ENCODE peak calls at places on chromosomes 5 and 9, in seven cellular contexts. A is naive thymus-derived CD8-positive, alpha-beta T cell; P is nephron progenitor cell; B is uterus; N is activated CD4-positive, alpha-beta T cell treated with anti-CD3 and anti-CD28 coated beads for 36 hours; F is A549; V is T-helper 9 cell. S is an unnamed sample.

GRCh38 chr9:134968011-134968822 is 50.5 kb upstream of the FCN1 start:
- DNase-seq in A (no peak), P (peak), B (no peak), N (no peak), F (no peak), V (no peak), S (no peak)

GRCh38 chr5:121055586-121055985 is 591.5 kb downstream of the PRR16 start:
- DNase-seq in A (no peak), P (no peak), B (no peak), N (no peak), F (no peak), V (no peak), S (no peak)

GRCh38 chr9:130112244-130113151 is 58.8 kb downstream of the GPR107 start:
- DNase-seq in A (no peak), P (no peak), B (no peak), N (no peak), F (no peak), V (no peak), S (no peak)

GRCh38 chr9:89374176-89374575 is 55.9 kb downstream of the SECISBP2 start:
- DNase-seq in A (no peak), P (no peak), B (no peak), N (no peak), F (no peak), V (no peak), S (no peak)

GRCh38 chr9:129751841-129752801 is 721 bp downstream of the PTGES start:
- DNase-seq in A (no peak), P (no peak), B (no peak), N (no peak), F (no peak), V (no peak), S (no peak)

GRCh38 chr5:172303090-172303995 is 19.8 kb upstream of the UBTD2 start:
- DNase-seq in A (no peak), P (no peak), B (no peak), N (no peak), F (no peak), V (no peak), S (no peak)

GRCh38 chr9:107102011-107102410 is 181.1 kb upstream of the RAD23B start:
- DNase-seq in A (no peak), P (no peak), B (no peak), N (no peak), F (no peak), V (no peak), S (no peak)

GRCh38 chr5:100904259-100904822 is 1.3 kb upstream of the ST8SIA4 start:
- DNase-seq in A (peak), P (no peak), B (peak), N (peak), F (no peak), V (peak), S (no peak)

GRCh38 chr9:16276866-16277265 is 593.6 kb downstream of the BNC2 start:
- DNase-seq in A (no peak), P (no peak), B (no peak), N (no peak), F (no peak), V (no peak), S (no peak)

GRCh38 chr5:141094481-141095262 is at the start of gene PCDHB2:
- DNase-seq in A (no peak), P (peak), B (no peak), N (peak), F (peak), V (no peak), S (no peak)

GRCh38 chr5:150320048-150320555 is 17.4 kb upstream of the ARSI start:
- DNase-seq in A (no peak), P (no peak), B (peak), N (no peak), F (peak), V (no peak), S (peak)

GRCh38 chr5:65327582-65327981 is 154.1 kb downstream of the ADAMTS6 start:
- DNase-seq in A (no peak), P (no peak), B (no peak), N (no peak), F (no peak), V (no peak), S (peak)

GRCh38 chr9:108439967-108440366 is 415.8 kb downstream of the ACTL7B start:
- DNase-seq in A (no peak), P (no peak), B (no peak), N (no peak), F (no peak), V (no peak), S (no peak)

GRCh38 chr5:150562832-150563231 is 54.9 kb downstream of the NDST1 start:
- DNase-seq in A (no peak), P (peak), B (peak), N (peak), F (peak), V (no peak), S (no peak)

GRCh38 chr5:38742821-38743220 is 103.0 kb upstream of the OSMR start:
- DNase-seq in A (no peak), P (no peak), B (no peak), N (no peak), F (no peak), V (no peak), S (no peak)

GRCh38 chr9:126523621-126524111 is 90.1 kb upstream of the LMX1B start:
- DNase-seq in A (peak), P (no peak), B (no peak), N (peak), F (no peak), V (no peak), S (no peak)

GRCh38 chr5:165029471-165029870 is 1524.1 kb downstream of the MAT2B start:
- DNase-seq in A (no peak), P (peak), B (no peak), N (peak), F (no peak), V (no peak), S (no peak)

GRCh38 chr9:134378901-134379338 is 52.7 kb downstream of the RXRA start:
- DNase-seq in A (no peak), P (no peak), B (no peak), N (no peak), F (peak), V (no peak), S (no peak)

GRCh38 chr9:101449071-101449721 is 13.6 kb upstream of the ALDOB start:
- DNase-seq in A (peak), P (peak), B (peak), N (peak), F (peak), V (peak), S (no peak)

GRCh38 chr5:76787237-76787636 is 31.6 kb upstream of the F2RL1 start:
- DNase-seq in A (no peak), P (no peak), B (peak), N (no peak), F (no peak), V (no peak), S (peak)

GRCh38 chr9:13485068-13485596 is 205.6 kb upstream of the MPDZ start:
- DNase-seq in A (no peak), P (no peak), B (peak), N (no peak), F (no peak), V (no peak), S (peak)

GRCh38 chr5:151095341-151096000 is 14.6 kb upstream of the TNIP1 start:
- DNase-seq in A (no peak), P (peak), B (peak), N (no peak), F (no peak), V (no peak), S (no peak)

GRCh38 chr5:180084638-180085561 is 13.3 kb upstream of the RNF130 start:
- DNase-seq in A (peak), P (no peak), B (no peak), N (no peak), F (no peak), V (no peak), S (no peak)

GRCh38 chr5:36683821-36684434 is 77.5 kb downstream of the SLC1A3 start:
- DNase-seq in A (no peak), P (peak), B (no peak), N (no peak), F (no peak), V (no peak), S (no peak)

GRCh38 chr5:132428811-132429440 is 59.4 kb downstream of the SLC22A5 start:
- DNase-seq in A (no peak), P (no peak), B (no peak), N (no peak), F (no peak), V (no peak), S (peak)

GRCh38 chr9:129610473-129611301 is 10.2 kb downstream of the C9orf50 start:
- DNase-seq in A (peak), P (peak), B (peak), N (peak), F (peak), V (peak), S (no peak)

GRCh38 chr5:172188033-172188892 is at the start of gene STK10:
- DNase-seq in A (peak), P (peak), B (peak), N (peak), F (peak), V (peak), S (no peak)

GRCh38 chr9:6562194-6562593 is 83.3 kb downstream of the GLDC start:
- DNase-seq in A (no peak), P (no peak), B (no peak), N (no peak), F (no peak), V (no peak), S (no peak)

GRCh38 chr5:370959-371810 is 49.7 kb downstream of the AHRR start:
- DNase-seq in A (no peak), P (no peak), B (no peak), N (peak), F (no peak), V (no peak), S (no peak)

GRCh38 chr9:4750021-4750673 is 9.1 kb upstream of the AK3 start:
- DNase-seq in A (peak), P (no peak), B (no peak), N (no peak), F (no peak), V (no peak), S (no peak)

GRCh38 chr5:151799407-151799806 is 27.7 kb downstream of the G3BP1 start:
- DNase-seq in A (no peak), P (no peak), B (no peak), N (peak), F (no peak), V (no peak), S (no peak)

GRCh38 chr9:5893591-5894236 is 3.0 kb downstream of the MLANA start:
- DNase-seq in A (no peak), P (no peak), B (no peak), N (no peak), F (no peak), V (no peak), S (no peak)

GRCh38 chr9:127706836-127707241 is at the start of gene CFAP157:
- DNase-seq in A (no peak), P (no peak), B (no peak), N (no peak), F (peak), V (no peak), S (no peak)

GRCh38 chr5:139157556-139157955 is 40.6 kb downstream of the SIL1 start:
- DNase-seq in A (no peak), P (no peak), B (no peak), N (no peak), F (no peak), V (no peak), S (no peak)

GRCh38 chr5:135356522-135357318 is 42.3 kb downstream of the MACROH2A1 start:
- DNase-seq in A (no peak), P (no peak), B (peak), N (no peak), F (no peak), V (no peak), S (no peak)